ENCODE peak calls at places on chromosomes 13 and 19, in four cellular contexts. One of them, this sample, is unnamed.
A peak's percentile ranks its signal among the peaks of the same experiment; 100 is the strongest.

GRCh38 chr13:22703601-22704209 is 477.1 kb upstream of the SGCG start:
- DNase-seq in neural progenitor cell: no peak
- DNase-seq in PC-3: peak; percentile 56
- DNase-seq in left lung: no peak
- DNase-seq in this sample: no peak

GRCh38 chr13:112769615-112770014 is 79.8 kb downstream of the ATP11A start:
- DNase-seq in neural progenitor cell: no peak
- DNase-seq in PC-3: no peak
- DNase-seq in left lung: no peak
- DNase-seq in this sample: no peak

GRCh38 chr13:48626077-48626449 is 27.7 kb upstream of the CYSLTR2 start:
- DNase-seq in neural progenitor cell: no peak
- DNase-seq in PC-3: no peak
- DNase-seq in left lung: no peak
- DNase-seq in this sample: no peak

GRCh38 chr19:18763674-18764590 is 27.2 kb downstream of the COMP start:
- DNase-seq in neural progenitor cell: no peak
- DNase-seq in PC-3: peak; percentile 82
- DNase-seq in left lung: no peak
- DNase-seq in this sample: peak; percentile 77

GRCh38 chr13:25887962-25888655 is 163.7 kb downstream of the SHISA2 start:
- DNase-seq in neural progenitor cell: no peak
- DNase-seq in PC-3: no peak
- DNase-seq in left lung: no peak
- DNase-seq in this sample: no peak

GRCh38 chr19:18804139-18804601 is 13.1 kb upstream of the COMP start:
- DNase-seq in neural progenitor cell: no peak
- DNase-seq in PC-3: no peak
- DNase-seq in left lung: no peak
- DNase-seq in this sample: no peak

GRCh38 chr13:91652389-91652788 is 254.0 kb downstream of the GPC5 start:
- DNase-seq in neural progenitor cell: no peak
- DNase-seq in PC-3: no peak
- DNase-seq in left lung: no peak
- DNase-seq in this sample: no peak

GRCh38 chr19:35421362-35421761 is 26.7 kb upstream of the FFAR2 start:
- DNase-seq in neural progenitor cell: no peak
- DNase-seq in PC-3: no peak
- DNase-seq in left lung: no peak
- DNase-seq in this sample: no peak

GRCh38 chr19:7355151-7355845 is 6.6 kb downstream of the ARHGEF18 start:
- DNase-seq in neural progenitor cell: no peak
- DNase-seq in PC-3: no peak
- DNase-seq in left lung: no peak
- DNase-seq in this sample: no peak

GRCh38 chr19:58571575-58571947 is 1.6 kb downstream of the MZF1 start:
- DNase-seq in neural progenitor cell: no peak
- DNase-seq in PC-3: no peak
- DNase-seq in left lung: peak; percentile 34
- DNase-seq in this sample: no peak

GRCh38 chr19:13153627-13154240 is 3.5 kb downstream of the IER2 start:
- DNase-seq in neural progenitor cell: no peak
- DNase-seq in PC-3: peak; percentile 35
- DNase-seq in left lung: no peak
- DNase-seq in this sample: no peak

GRCh38 chr19:1655131-1655981 is 2.9 kb upstream of the TCF3 start:
- DNase-seq in neural progenitor cell: no peak
- DNase-seq in PC-3: no peak
- DNase-seq in left lung: no peak
- DNase-seq in this sample: no peak

GRCh38 chr13:101623469-101624209 is 171.2 kb downstream of the ITGBL1 start:
- DNase-seq in neural progenitor cell: no peak
- DNase-seq in PC-3: peak; percentile 67
- DNase-seq in left lung: no peak
- DNase-seq in this sample: no peak

GRCh38 chr19:14159059-14159458 is 22.7 kb upstream of the ASF1B start:
- DNase-seq in neural progenitor cell: no peak
- DNase-seq in PC-3: no peak
- DNase-seq in left lung: no peak
- DNase-seq in this sample: no peak

GRCh38 chr19:17687141-17687856 is 855 bp downstream of the UNC13A start:
- DNase-seq in neural progenitor cell: peak; percentile 37
- DNase-seq in PC-3: no peak
- DNase-seq in left lung: no peak
- DNase-seq in this sample: peak; percentile 33

GRCh38 chr19:5968431-5969373 is 9.2 kb downstream of the RANBP3 start:
- DNase-seq in neural progenitor cell: no peak
- DNase-seq in PC-3: no peak
- DNase-seq in left lung: peak; percentile 74
- DNase-seq in this sample: no peak

GRCh38 chr19:5967994-5968430 is 9.9 kb downstream of the RANBP3 start:
- DNase-seq in neural progenitor cell: peak; percentile 79
- DNase-seq in PC-3: peak; percentile 81
- DNase-seq in left lung: peak; percentile 77
- DNase-seq in this sample: peak; percentile 63

GRCh38 chr19:5966215-5966614 is 11.7 kb downstream of the RANBP3 start:
- DNase-seq in neural progenitor cell: no peak
- DNase-seq in PC-3: no peak
- DNase-seq in left lung: no peak
- DNase-seq in this sample: peak; percentile 32

GRCh38 chr19:5966941-5967340 is 11.0 kb downstream of the RANBP3 start:
- DNase-seq in neural progenitor cell: no peak
- DNase-seq in PC-3: no peak
- DNase-seq in left lung: no peak
- DNase-seq in this sample: no peak

DNA sequence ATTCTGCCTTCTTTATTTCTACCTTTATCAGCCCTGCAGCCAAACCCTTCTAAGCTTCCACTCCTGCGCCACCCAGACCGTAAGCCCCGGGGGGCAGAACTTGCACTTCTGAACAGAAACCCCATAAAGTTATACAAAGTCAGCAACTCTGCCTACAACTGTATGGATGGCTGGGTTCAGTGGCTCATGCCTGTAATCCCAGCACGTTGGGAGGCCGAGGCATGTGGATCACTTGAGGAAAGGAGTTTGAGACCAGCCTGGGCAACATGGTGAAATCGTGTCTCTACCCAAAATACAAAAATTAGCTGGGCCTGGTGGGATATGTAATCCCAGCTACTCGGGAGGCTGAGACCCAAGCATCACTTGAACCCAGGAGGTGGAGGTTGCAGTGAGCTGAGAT is 10.4 kb downstream of the RANBP3 start:
- DNase-seq in neural progenitor cell: no peak
- DNase-seq in PC-3: no peak
- DNase-seq in left lung: no peak
- DNase-seq in this sample: no peak
- H3K27ac ChIP-seq in neural progenitor cell: no peak overlapping the region
- H3K27ac ChIP-seq in PC-3: no peak overlapping the region
- H3K27ac ChIP-seq in left lung: peak overlapping the region; percentile 92
- H3K27ac ChIP-seq in this sample: no peak overlapping the region

DNA sequence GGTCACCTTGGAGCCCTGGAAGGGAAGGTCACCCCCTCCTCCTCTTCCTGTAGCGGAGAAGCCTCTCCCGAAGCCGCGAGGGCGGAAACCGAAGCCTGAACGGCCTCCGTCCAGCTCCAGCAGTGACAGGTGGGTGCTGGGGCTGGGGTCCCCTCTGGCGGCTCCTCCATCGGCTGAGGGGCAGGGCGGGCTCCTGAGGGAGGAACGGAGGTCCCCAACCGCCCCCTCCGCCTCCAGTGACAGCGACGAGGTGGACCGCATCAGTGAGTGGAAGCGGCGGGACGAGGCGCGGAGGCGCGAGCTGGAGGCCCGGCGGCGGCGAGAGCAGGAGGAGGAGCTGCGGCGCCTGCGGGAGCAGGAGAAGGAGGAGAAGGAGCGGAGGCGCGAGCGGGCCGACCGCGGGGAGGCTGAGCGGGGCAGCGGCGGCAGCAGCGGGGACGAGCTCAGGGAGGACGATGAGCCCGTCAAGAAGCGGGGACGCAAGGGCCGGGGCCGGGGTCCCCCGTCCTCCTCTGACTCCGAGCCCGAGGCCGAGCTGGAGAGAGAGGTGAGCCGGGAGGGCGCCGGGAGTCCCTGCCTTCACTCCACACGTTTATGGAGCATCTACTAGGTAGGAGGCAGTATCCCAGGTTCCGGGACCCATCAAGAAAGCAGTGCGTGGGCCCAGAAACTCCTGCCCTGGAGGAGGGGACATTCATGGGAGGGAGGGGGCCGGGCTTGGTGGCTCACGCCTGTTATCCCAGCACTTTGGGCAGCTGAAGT is 22.0 kb downstream of the HDGFL2 start:
- DNase-seq in neural progenitor cell: no peak
- DNase-seq in PC-3: no peak
- DNase-seq in left lung: no peak
- DNase-seq in this sample: no peak
- H3K36me3 ChIP-seq in neural progenitor cell: no peaks in the 10 kb centered on the region
- H3K36me3 ChIP-seq in PC-3: peaks cover 28% of the 10 kb centered on the region
- H3K36me3 ChIP-seq in left lung: peaks cover 87% of the 10 kb centered on the region
- H3K36me3 ChIP-seq in this sample: peaks cover 71% of the 10 kb centered on the region

DNA sequence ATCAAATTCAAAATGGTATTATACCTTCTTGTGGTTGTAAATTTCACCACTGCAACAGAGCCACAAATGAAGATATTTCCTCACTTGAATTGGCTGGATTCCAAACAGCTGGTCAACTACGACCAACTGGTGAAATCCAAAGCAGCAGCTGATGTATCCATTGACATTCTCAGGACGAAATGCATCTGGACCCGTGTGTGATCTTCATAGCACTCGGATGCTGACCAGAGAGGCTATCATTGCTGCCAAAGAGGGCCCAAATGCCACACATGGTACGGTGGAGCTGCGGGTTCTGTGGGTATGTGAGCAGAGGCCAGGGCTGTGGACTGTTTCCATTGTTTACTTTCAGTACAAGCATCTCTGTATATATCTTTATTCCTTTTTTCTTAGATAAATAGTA is 25.6 kb upstream of the PCCA start:
- DNase-seq in neural progenitor cell: no peak
- DNase-seq in PC-3: no peak
- DNase-seq in left lung: no peak
- DNase-seq in this sample: no peak
- H3K27ac ChIP-seq in neural progenitor cell: peak overlapping the region; percentile 89
- H3K27ac ChIP-seq in PC-3: no peak overlapping the region
- H3K27ac ChIP-seq in left lung: no peak overlapping the region
- H3K27ac ChIP-seq in this sample: no peak overlapping the region

GRCh38 chr13:111282997-111283396 is 37.4 kb upstream of the TEX29 start:
- DNase-seq in neural progenitor cell: no peak
- DNase-seq in PC-3: no peak
- DNase-seq in left lung: no peak
- DNase-seq in this sample: no peak

GRCh38 chr13:111284579-111284978 is 35.9 kb upstream of the TEX29 start:
- DNase-seq in neural progenitor cell: no peak
- DNase-seq in PC-3: no peak
- DNase-seq in left lung: no peak
- DNase-seq in this sample: no peak

GRCh38 chr13:111283457-111283856 is 37.0 kb upstream of the TEX29 start:
- DNase-seq in neural progenitor cell: no peak
- DNase-seq in PC-3: no peak
- DNase-seq in left lung: no peak
- DNase-seq in this sample: no peak

GRCh38 chr13:111282425-111282824 is 38.0 kb upstream of the TEX29 start:
- DNase-seq in neural progenitor cell: no peak
- DNase-seq in PC-3: no peak
- DNase-seq in left lung: no peak
- DNase-seq in this sample: no peak

DNA sequence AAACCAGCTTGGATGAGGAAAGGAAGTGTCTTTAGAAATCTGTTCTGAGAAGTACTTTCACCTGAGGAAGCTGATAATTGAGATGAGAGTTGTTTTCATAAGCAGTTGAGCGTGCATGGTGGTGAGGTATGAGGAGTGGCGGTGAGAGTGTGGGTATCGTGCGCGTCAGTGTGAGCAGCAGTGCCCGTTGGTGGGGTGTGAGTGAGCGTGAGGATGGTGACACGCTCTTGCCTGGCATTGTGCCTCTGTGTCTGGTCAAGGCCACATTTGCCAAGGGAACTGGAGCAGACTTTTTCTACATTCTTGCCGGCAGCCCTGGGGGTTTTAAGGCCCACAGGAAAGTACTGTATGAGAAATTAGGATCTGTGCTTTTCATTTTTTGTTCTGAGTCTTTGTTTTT is 36.5 kb upstream of the TEX29 start:
- DNase-seq in neural progenitor cell: no peak
- DNase-seq in PC-3: no peak
- DNase-seq in left lung: no peak
- DNase-seq in this sample: no peak
- H3K36me3 ChIP-seq in neural progenitor cell: no peaks in the 10 kb centered on the region
- H3K36me3 ChIP-seq in PC-3: peaks cover 7% of the 10 kb centered on the region
- H3K36me3 ChIP-seq in left lung: peaks cover 98% of the 10 kb centered on the region
- H3K36me3 ChIP-seq in this sample: peaks cover 72% of the 10 kb centered on the region

GRCh38 chr13:95714142-95714832 is 37.3 kb downstream of the DNAJC3 start:
- DNase-seq in neural progenitor cell: no peak
- DNase-seq in PC-3: peak; percentile 91
- DNase-seq in left lung: no peak
- DNase-seq in this sample: no peak
- H3K27ac ChIP-seq in neural progenitor cell: no peak overlapping the region
- H3K27ac ChIP-seq in PC-3: peak overlapping the region; percentile 87
- H3K27ac ChIP-seq in left lung: peak overlapping the region; percentile 13
- H3K27ac ChIP-seq in this sample: no peak overlapping the region

GRCh38 chr19:46726551-46726950 is 9.6 kb upstream of the PRKD2 start:
- DNase-seq in neural progenitor cell: no peak
- DNase-seq in PC-3: no peak
- DNase-seq in left lung: no peak
- DNase-seq in this sample: no peak
- H3K36me3 ChIP-seq in neural progenitor cell: no peaks in the 10 kb centered on the region
- H3K36me3 ChIP-seq in PC-3: peaks cover 41% of the 10 kb centered on the region
- H3K36me3 ChIP-seq in left lung: peaks cover 93% of the 10 kb centered on the region
- H3K36me3 ChIP-seq in this sample: peaks cover 95% of the 10 kb centered on the region

DNA sequence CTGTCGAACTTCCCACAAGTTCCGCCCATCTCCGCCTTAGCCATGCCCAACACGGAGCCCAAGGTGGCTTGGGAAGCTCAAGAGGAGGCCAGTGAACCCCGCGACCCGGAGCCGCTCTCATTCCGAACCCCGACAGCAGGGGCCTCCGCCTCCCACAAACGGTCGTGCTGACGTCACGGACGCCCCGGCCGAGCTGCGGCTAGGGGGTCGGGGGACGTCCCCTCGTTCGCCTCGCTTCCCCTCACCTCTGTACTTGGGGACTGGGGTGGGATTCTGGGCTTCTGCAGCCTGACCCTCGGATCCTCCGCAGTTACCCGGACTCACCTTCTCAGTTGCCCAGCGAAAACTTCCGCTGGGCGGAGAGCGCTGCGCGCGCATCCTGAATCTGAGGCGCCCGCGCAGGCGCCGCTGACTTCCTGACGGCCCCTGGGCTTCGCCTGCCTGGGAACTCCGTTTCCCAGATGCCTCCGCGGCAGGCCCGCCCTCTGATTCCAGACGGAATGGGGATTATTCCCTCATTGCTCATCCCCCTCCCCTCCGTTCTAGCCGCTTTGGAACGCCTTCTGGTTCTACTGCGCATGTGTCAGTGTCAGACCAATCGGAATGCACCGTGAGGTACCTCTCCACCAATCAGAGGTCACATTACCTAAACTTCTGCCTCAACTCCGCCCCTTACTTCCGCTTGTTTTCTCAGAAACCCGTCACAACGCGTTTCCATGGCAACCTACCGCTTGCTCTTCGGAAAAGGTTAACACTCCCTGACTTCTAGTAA is at the start of gene VRK3:
- DNase-seq in neural progenitor cell: peak; percentile 100
- DNase-seq in PC-3: peak; percentile 100
- DNase-seq in left lung: peak; percentile 99
- DNase-seq in this sample: peak; percentile 99
- H3K27ac ChIP-seq in neural progenitor cell: peak within 1 kb of the TSS; percentile 42
- H3K27ac ChIP-seq in PC-3: peak within 1 kb of the TSS; percentile 62
- H3K27ac ChIP-seq in left lung: peak within 1 kb of the TSS; percentile 86
- H3K27ac ChIP-seq in this sample: peak within 1 kb of the TSS; percentile 75

This sample was measured in WERI-Rb-1.